ENCODE peak calls at places on chromosome 1, in ten cellular contexts. F is stomach, M is right lobe of liver, S is psoas muscle, B is trophoblast cell, Y is A549, I is fibroblast of pulmonary artery, X is fibroblast of mammary gland, E is neural progenitor cell, C is aorta. R is an unnamed sample.

GRCh38 chr1:75795703-75796193 is 934 bp upstream of the MSH4 start:
- DNase-seq in F (no peak), M (no peak), S (no peak), B (no peak), Y (no peak), I (no peak), X (no peak), E (no peak), C (no peak), R (no peak)

GRCh38 chr1:58791106-58791505 is 7.3 kb upstream of the JUN start:
- DNase-seq in F (no peak), M (no peak), S (no peak), B (no peak), Y (no peak), I (no peak), X (no peak), E (no peak), C (no peak), R (no peak)

GRCh38 chr1:212368073-212368484 is 46.6 kb downstream of the PACC1 start:
- DNase-seq in F (peak; percentile 64), M (no peak), S (no peak), B (peak; percentile 84), Y (peak; percentile 54), I (peak; percentile 87), X (peak; percentile 86), E (peak; percentile 84), C (no peak), R (peak; percentile 13)

GRCh38 chr1:214031267-214031650 is 43.5 kb downstream of the PROX1 start:
- DNase-seq in F (no peak), M (no peak), S (no peak), B (no peak), Y (no peak), I (no peak), X (no peak), E (peak; percentile 86), C (no peak), R (no peak)

GRCh38 chr1:213931804-213932203 is 56.0 kb upstream of the PROX1 start:
- DNase-seq in F (no peak), M (no peak), S (no peak), B (no peak), Y (no peak), I (no peak), X (no peak), E (peak; percentile 42), C (no peak), R (no peak)

GRCh38 chr1:181206513-181206912 is 118.0 kb downstream of the IER5 start:
- DNase-seq in F (no peak), M (no peak), S (no peak), B (no peak), Y (no peak), I (no peak), X (no peak), E (no peak), C (no peak), R (no peak)

GRCh38 chr1:12616709-12617373 is 1.2 kb downstream of the DHRS3 start:
- DNase-seq in F (no peak), M (peak; percentile 49), S (peak; percentile 58), B (peak; percentile 38), Y (no peak), I (no peak), X (no peak), E (peak; percentile 59), C (peak; percentile 67), R (no peak)

GRCh38 chr1:240739754-240740153 is 127.8 kb upstream of the GREM2 start:
- DNase-seq in F (no peak), M (no peak), S (no peak), B (no peak), Y (no peak), I (peak; percentile 3), X (peak; percentile 26), E (no peak), C (no peak), R (no peak)

GRCh38 chr1:244802556-244803239 is 32.8 kb upstream of the COX20 start:
- DNase-seq in F (no peak), M (no peak), S (no peak), B (no peak), Y (no peak), I (no peak), X (no peak), E (no peak), C (no peak), R (no peak)

GRCh38 chr1:244801246-244801645 is 34.2 kb upstream of the COX20 start:
- DNase-seq in F (peak; percentile 43), M (peak; percentile 42), S (no peak), B (peak; percentile 15), Y (peak; percentile 67), I (peak; percentile 52), X (peak; percentile 45), E (peak; percentile 50), C (no peak), R (no peak)

GRCh38 chr1:244802041-244802440 is 33.4 kb upstream of the COX20 start:
- DNase-seq in F (peak; percentile 29), M (no peak), S (no peak), B (no peak), Y (no peak), I (no peak), X (no peak), E (no peak), C (no peak), R (no peak)

GRCh38 chr1:244807138-244807537 is 28.3 kb upstream of the COX20 start:
- DNase-seq in F (no peak), M (no peak), S (no peak), B (no peak), Y (no peak), I (no peak), X (no peak), E (no peak), C (no peak), R (no peak)

GRCh38 chr1:244804841-244805240 is 30.6 kb upstream of the COX20 start:
- DNase-seq in F (no peak), M (no peak), S (no peak), B (no peak), Y (no peak), I (no peak), X (no peak), E (no peak), C (no peak), R (no peak)
- H3K4me3 ChIP-seq in F (no peak overlapping the region), M (no peak overlapping the region), S (no peak overlapping the region), B (no peak overlapping the region), Y (no peak overlapping the region), I (no peak overlapping the region), X (no peak overlapping the region), E (no peak overlapping the region), C (no peak overlapping the region), R (no peak overlapping the region)

GRCh38 chr1:154403983-154404382 is 1.2 kb upstream of the IL6R start:
- DNase-seq in F (no peak), M (no peak), S (no peak), B (no peak), Y (no peak), I (no peak), X (no peak), E (no peak), C (no peak), R (no peak)

GRCh38 chr1:154404984-154405761 is at the start of gene IL6R:
- DNase-seq in F (peak; percentile 91), M (peak; percentile 95), S (peak; percentile 97), B (peak; percentile 99), Y (peak; percentile 74), I (peak; percentile 95), X (peak; percentile 92), E (peak; percentile 89), C (peak; percentile 97), R (peak; percentile 70)

GRCh38 chr1:154403300-154403943 is 1.7 kb upstream of the IL6R start:
- DNase-seq in F (no peak), M (no peak), S (no peak), B (no peak), Y (no peak), I (no peak), X (no peak), E (no peak), C (no peak), R (no peak)

GRCh38 chr1:154405762-154406571 is 824 bp downstream of the IL6R start:
- DNase-seq in F (peak; percentile 77), M (peak; percentile 91), S (peak; percentile 91), B (peak; percentile 77), Y (peak; percentile 55), I (peak; percentile 66), X (peak; percentile 77), E (peak; percentile 59), C (peak; percentile 93), R (no peak)

GRCh38 chr1:154404511-154404931 is 622 bp upstream of the IL6R start:
- DNase-seq in F (no peak), M (no peak), S (no peak), B (no peak), Y (no peak), I (no peak), X (no peak), E (no peak), C (no peak), R (no peak)
- H3K4me3 ChIP-seq in F (peak overlapping the region; percentile 65), M (peak overlapping the region; percentile 79), S (peak overlapping the region; percentile 98), B (no peak overlapping the region), Y (peak overlapping the region; percentile 78), I (peak overlapping the region; percentile 63), X (peak overlapping the region; percentile 52), E (no peak overlapping the region), C (no peak overlapping the region), R (peak overlapping the region; percentile 65)

GRCh38 chr1:179298952-179299351 is 5.4 kb downstream of the SOAT1 start:
- DNase-seq in F (no peak), M (no peak), S (no peak), B (no peak), Y (no peak), I (no peak), X (no peak), E (no peak), C (no peak), R (no peak)

GRCh38 chr1:179296831-179297377 is 3.3 kb downstream of the SOAT1 start:
- DNase-seq in F (no peak), M (no peak), S (no peak), B (peak; percentile 32), Y (no peak), I (no peak), X (no peak), E (no peak), C (no peak), R (no peak)

GRCh38 chr1:179302076-179302475 is 8.5 kb downstream of the SOAT1 start:
- DNase-seq in F (no peak), M (no peak), S (no peak), B (no peak), Y (no peak), I (no peak), X (peak; percentile 56), E (no peak), C (no peak), R (no peak)

GRCh38 chr1:179303173-179303572 is 9.6 kb downstream of the SOAT1 start:
- DNase-seq in F (no peak), M (no peak), S (no peak), B (no peak), Y (no peak), I (no peak), X (no peak), E (no peak), C (no peak), R (no peak)

GRCh38 chr1:179300112-179300511 is 6.5 kb downstream of the SOAT1 start:
- DNase-seq in F (no peak), M (no peak), S (no peak), B (no peak), Y (no peak), I (no peak), X (no peak), E (no peak), C (no peak), R (no peak)
- H3K4me3 ChIP-seq in F (no peak overlapping the region), M (no peak overlapping the region), S (no peak overlapping the region), B (no peak overlapping the region), Y (no peak overlapping the region), I (no peak overlapping the region), X (no peak overlapping the region), E (no peak overlapping the region), C (no peak overlapping the region), R (no peak overlapping the region)

DNA sequence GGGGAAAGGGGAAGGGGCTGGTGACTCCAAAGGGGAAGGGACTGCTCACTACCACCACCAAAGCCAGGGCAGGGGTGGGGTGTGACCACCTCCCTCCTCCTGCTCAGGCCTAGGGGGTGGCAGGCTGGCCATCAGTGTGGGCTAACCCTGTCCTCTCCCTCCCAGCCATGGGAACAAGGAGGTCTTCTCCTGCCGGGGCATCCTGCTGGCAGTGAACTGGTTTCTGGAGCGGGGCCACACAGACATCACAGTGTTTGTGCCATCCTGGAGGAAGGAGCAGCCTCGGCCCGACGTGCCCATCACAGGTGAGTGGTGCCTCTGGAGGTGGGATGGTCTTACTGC is 5.7 kb downstream of the ZC3H12A start:
- DNase-seq in F (no peak), M (peak; percentile 44), S (peak; percentile 26), B (no peak), Y (no peak), I (no peak), X (no peak), E (no peak), C (no peak), R (no peak)
- H3K4me3 ChIP-seq in F (peak overlapping the region; percentile 58), M (peak overlapping the region; percentile 10), S (peak overlapping the region; percentile 72), B (no peak overlapping the region), Y (peak overlapping the region; percentile 85), I (peak overlapping the region; percentile 80), X (no peak overlapping the region), E (no peak overlapping the region), C (no peak overlapping the region), R (peak overlapping the region; percentile 35)

R was measured in skeletal muscle cell.